ENCODE peak calls at places on chromosome 14, in nine cellular contexts. One of them, this sample, is unnamed.

GRCh38 chr14:101812071-101812470 is 50.6 kb downstream of the PPP2R5C start:
- DNase-seq in A673: no peak
- DNase-seq in SJSA1: no peak
- DNase-seq in heart right ventricle: peak; percentile 25
- DNase-seq in fibroblast of pulmonary artery: no peak
- DNase-seq in HS-5: no peak
- DNase-seq in GM23248: no peak
- DNase-seq in T-helper 2 cell: no peak
- DNase-seq in stimulated activated CD4-positive, alpha-beta T cell treated with anti-CD3 and anti-CD28 coated beads, Interleukin-4, amount 100 ng/mL, for 48 hours: no peak
- DNase-seq in this sample: no peak

GRCh38 chr14:100281286-100282082 is 24.8 kb downstream of the SLC25A29 start:
- DNase-seq in stimulated activated CD4-positive, alpha-beta T cell treated with anti-CD3 and anti-CD28 coated beads, Interleukin-4, amount 100 ng/mL, for 48 hours: no peak
- DNase-seq in heart right ventricle: no peak
- DNase-seq in SJSA1: no peak
- DNase-seq in T-helper 2 cell: no peak
- DNase-seq in GM23248: no peak
- DNase-seq in A673: no peak
- DNase-seq in fibroblast of pulmonary artery: no peak
- DNase-seq in HS-5: no peak
- DNase-seq in this sample: no peak

GRCh38 chr14:76753799-76754198 is 7.5 kb upstream of the VASH1 start:
- DNase-seq in GM23248: no peak
- DNase-seq in A673: no peak
- DNase-seq in SJSA1: no peak
- DNase-seq in HS-5: no peak
- DNase-seq in stimulated activated CD4-positive, alpha-beta T cell treated with anti-CD3 and anti-CD28 coated beads, Interleukin-4, amount 100 ng/mL, for 48 hours: no peak
- DNase-seq in heart right ventricle: no peak
- DNase-seq in T-helper 2 cell: no peak
- DNase-seq in fibroblast of pulmonary artery: no peak
- DNase-seq in this sample: no peak

GRCh38 chr14:64788706-64789105 is 84.5 kb downstream of the PLEKHG3 start:
- DNase-seq in fibroblast of pulmonary artery: peak; percentile 85
- DNase-seq in HS-5: peak; percentile 67
- DNase-seq in GM23248: peak; percentile 94
- DNase-seq in stimulated activated CD4-positive, alpha-beta T cell treated with anti-CD3 and anti-CD28 coated beads, Interleukin-4, amount 100 ng/mL, for 48 hours: no peak
- DNase-seq in A673: peak; percentile 23
- DNase-seq in heart right ventricle: no peak
- DNase-seq in T-helper 2 cell: no peak
- DNase-seq in SJSA1: no peak
- DNase-seq in this sample: no peak

GRCh38 chr14:26276757-26277156 is 321.1 kb downstream of the NOVA1 start:
- DNase-seq in GM23248: no peak
- DNase-seq in heart right ventricle: no peak
- DNase-seq in HS-5: no peak
- DNase-seq in T-helper 2 cell: no peak
- DNase-seq in fibroblast of pulmonary artery: no peak
- DNase-seq in SJSA1: no peak
- DNase-seq in A673: peak; percentile 62
- DNase-seq in stimulated activated CD4-positive, alpha-beta T cell treated with anti-CD3 and anti-CD28 coated beads, Interleukin-4, amount 100 ng/mL, for 48 hours: no peak
- DNase-seq in this sample: peak; percentile 3

GRCh38 chr14:72844528-72844927 is 49.4 kb downstream of the DPF3 start:
- DNase-seq in A673: no peak
- DNase-seq in HS-5: no peak
- DNase-seq in stimulated activated CD4-positive, alpha-beta T cell treated with anti-CD3 and anti-CD28 coated beads, Interleukin-4, amount 100 ng/mL, for 48 hours: no peak
- DNase-seq in fibroblast of pulmonary artery: no peak
- DNase-seq in SJSA1: no peak
- DNase-seq in heart right ventricle: no peak
- DNase-seq in GM23248: peak; percentile 58
- DNase-seq in T-helper 2 cell: no peak
- DNase-seq in this sample: no peak

GRCh38 chr14:86777950-86778602 is 1214.9 kb downstream of the GALC start:
- DNase-seq in HS-5: no peak
- DNase-seq in T-helper 2 cell: no peak
- DNase-seq in heart right ventricle: no peak
- DNase-seq in stimulated activated CD4-positive, alpha-beta T cell treated with anti-CD3 and anti-CD28 coated beads, Interleukin-4, amount 100 ng/mL, for 48 hours: no peak
- DNase-seq in SJSA1: no peak
- DNase-seq in A673: no peak
- DNase-seq in fibroblast of pulmonary artery: peak; percentile 81
- DNase-seq in GM23248: no peak
- DNase-seq in this sample: no peak

GRCh38 chr14:24067133-24068082 is 4.0 kb upstream of the CPNE6 start:
- DNase-seq in heart right ventricle: no peak
- DNase-seq in stimulated activated CD4-positive, alpha-beta T cell treated with anti-CD3 and anti-CD28 coated beads, Interleukin-4, amount 100 ng/mL, for 48 hours: no peak
- DNase-seq in T-helper 2 cell: no peak
- DNase-seq in A673: no peak
- DNase-seq in HS-5: no peak
- DNase-seq in fibroblast of pulmonary artery: no peak
- DNase-seq in GM23248: no peak
- DNase-seq in SJSA1: no peak
- DNase-seq in this sample: no peak

GRCh38 chr14:54444701-54445100 is 3.5 kb upstream of the CNIH1 start:
- DNase-seq in heart right ventricle: no peak
- DNase-seq in GM23248: peak; percentile 67
- DNase-seq in SJSA1: no peak
- DNase-seq in A673: no peak
- DNase-seq in HS-5: no peak
- DNase-seq in T-helper 2 cell: no peak
- DNase-seq in stimulated activated CD4-positive, alpha-beta T cell treated with anti-CD3 and anti-CD28 coated beads, Interleukin-4, amount 100 ng/mL, for 48 hours: no peak
- DNase-seq in fibroblast of pulmonary artery: no peak
- DNase-seq in this sample: no peak

GRCh38 chr14:98173291-98173690 is 1098.7 kb downstream of the BCL11B start:
- DNase-seq in SJSA1: no peak
- DNase-seq in HS-5: no peak
- DNase-seq in fibroblast of pulmonary artery: no peak
- DNase-seq in A673: no peak
- DNase-seq in GM23248: no peak
- DNase-seq in heart right ventricle: no peak
- DNase-seq in T-helper 2 cell: peak; percentile 87
- DNase-seq in stimulated activated CD4-positive, alpha-beta T cell treated with anti-CD3 and anti-CD28 coated beads, Interleukin-4, amount 100 ng/mL, for 48 hours: no peak
- DNase-seq in this sample: no peak

GRCh38 chr14:102805454-102805891 is 28.2 kb downstream of the TRAF3 start:
- DNase-seq in SJSA1: peak; percentile 71
- DNase-seq in stimulated activated CD4-positive, alpha-beta T cell treated with anti-CD3 and anti-CD28 coated beads, Interleukin-4, amount 100 ng/mL, for 48 hours: peak; percentile 42
- DNase-seq in GM23248: peak; percentile 79
- DNase-seq in T-helper 2 cell: peak; percentile 31
- DNase-seq in heart right ventricle: no peak
- DNase-seq in fibroblast of pulmonary artery: peak; percentile 34
- DNase-seq in A673: no peak
- DNase-seq in HS-5: no peak
- DNase-seq in this sample: peak; percentile 84

GRCh38 chr14:68210729-68211299 is 391.2 kb downstream of the RAD51B start:
- DNase-seq in T-helper 2 cell: peak; percentile 69
- DNase-seq in A673: no peak
- DNase-seq in fibroblast of pulmonary artery: peak; percentile 96
- DNase-seq in stimulated activated CD4-positive, alpha-beta T cell treated with anti-CD3 and anti-CD28 coated beads, Interleukin-4, amount 100 ng/mL, for 48 hours: no peak
- DNase-seq in SJSA1: peak; percentile 50
- DNase-seq in HS-5: peak; percentile 90
- DNase-seq in heart right ventricle: no peak
- DNase-seq in GM23248: peak; percentile 91
- DNase-seq in this sample: peak; percentile 87

GRCh38 chr14:65062096-65063075 is 39.9 kb downstream of the MAX start:
- DNase-seq in heart right ventricle: no peak
- DNase-seq in HS-5: no peak
- DNase-seq in T-helper 2 cell: no peak
- DNase-seq in fibroblast of pulmonary artery: no peak
- DNase-seq in stimulated activated CD4-positive, alpha-beta T cell treated with anti-CD3 and anti-CD28 coated beads, Interleukin-4, amount 100 ng/mL, for 48 hours: no peak
- DNase-seq in GM23248: peak; percentile 24
- DNase-seq in A673: no peak
- DNase-seq in SJSA1: no peak
- DNase-seq in this sample: no peak

GRCh38 chr14:104554608-104555401 is 24.8 kb upstream of the C14orf180 start:
- DNase-seq in stimulated activated CD4-positive, alpha-beta T cell treated with anti-CD3 and anti-CD28 coated beads, Interleukin-4, amount 100 ng/mL, for 48 hours: no peak
- DNase-seq in GM23248: peak; percentile 21
- DNase-seq in heart right ventricle: peak; percentile 6
- DNase-seq in HS-5: no peak
- DNase-seq in A673: no peak
- DNase-seq in fibroblast of pulmonary artery: no peak
- DNase-seq in SJSA1: no peak
- DNase-seq in T-helper 2 cell: no peak
- DNase-seq in this sample: no peak

GRCh38 chr14:29724991-29725390 is 202.7 kb downstream of the PRKD1 start:
- DNase-seq in HS-5: no peak
- DNase-seq in GM23248: peak; percentile 24
- DNase-seq in stimulated activated CD4-positive, alpha-beta T cell treated with anti-CD3 and anti-CD28 coated beads, Interleukin-4, amount 100 ng/mL, for 48 hours: no peak
- DNase-seq in fibroblast of pulmonary artery: peak; percentile 41
- DNase-seq in T-helper 2 cell: no peak
- DNase-seq in SJSA1: no peak
- DNase-seq in A673: no peak
- DNase-seq in heart right ventricle: no peak
- DNase-seq in this sample: peak; percentile 3

GRCh38 chr14:25698111-25698510 is 648.2 kb upstream of the STXBP6 start:
- DNase-seq in GM23248: no peak
- DNase-seq in stimulated activated CD4-positive, alpha-beta T cell treated with anti-CD3 and anti-CD28 coated beads, Interleukin-4, amount 100 ng/mL, for 48 hours: no peak
- DNase-seq in HS-5: no peak
- DNase-seq in T-helper 2 cell: no peak
- DNase-seq in fibroblast of pulmonary artery: no peak
- DNase-seq in A673: no peak
- DNase-seq in SJSA1: no peak
- DNase-seq in heart right ventricle: no peak
- DNase-seq in this sample: no peak

GRCh38 chr14:79254069-79254775 is 957.1 kb downstream of the DIO2 start:
- DNase-seq in HS-5: peak; percentile 15
- DNase-seq in SJSA1: no peak
- DNase-seq in stimulated activated CD4-positive, alpha-beta T cell treated with anti-CD3 and anti-CD28 coated beads, Interleukin-4, amount 100 ng/mL, for 48 hours: no peak
- DNase-seq in GM23248: peak; percentile 18
- DNase-seq in A673: no peak
- DNase-seq in T-helper 2 cell: no peak
- DNase-seq in heart right ventricle: no peak
- DNase-seq in fibroblast of pulmonary artery: peak; percentile 27
- DNase-seq in this sample: no peak

GRCh38 chr14:57692671-57693070 is 173.2 kb downstream of the SLC35F4 start:
- DNase-seq in heart right ventricle: no peak
- DNase-seq in HS-5: peak; percentile 22
- DNase-seq in fibroblast of pulmonary artery: peak; percentile 85
- DNase-seq in T-helper 2 cell: no peak
- DNase-seq in GM23248: peak; percentile 56
- DNase-seq in A673: peak; percentile 74
- DNase-seq in stimulated activated CD4-positive, alpha-beta T cell treated with anti-CD3 and anti-CD28 coated beads, Interleukin-4, amount 100 ng/mL, for 48 hours: no peak
- DNase-seq in SJSA1: no peak
- DNase-seq in this sample: peak; percentile 26

GRCh38 chr14:99232406-99233214 is 39.4 kb downstream of the BCL11B start:
- DNase-seq in T-helper 2 cell: no peak
- DNase-seq in A673: no peak
- DNase-seq in HS-5: no peak
- DNase-seq in SJSA1: no peak
- DNase-seq in GM23248: no peak
- DNase-seq in heart right ventricle: no peak
- DNase-seq in stimulated activated CD4-positive, alpha-beta T cell treated with anti-CD3 and anti-CD28 coated beads, Interleukin-4, amount 100 ng/mL, for 48 hours: no peak
- DNase-seq in fibroblast of pulmonary artery: no peak
- DNase-seq in this sample: no peak

GRCh38 chr14:67464856-67465255 is 23.7 kb downstream of the TMEM229B start:
- DNase-seq in T-helper 2 cell: no peak
- DNase-seq in A673: no peak
- DNase-seq in GM23248: no peak
- DNase-seq in fibroblast of pulmonary artery: no peak
- DNase-seq in heart right ventricle: no peak
- DNase-seq in HS-5: no peak
- DNase-seq in SJSA1: no peak
- DNase-seq in stimulated activated CD4-positive, alpha-beta T cell treated with anti-CD3 and anti-CD28 coated beads, Interleukin-4, amount 100 ng/mL, for 48 hours: no peak
- DNase-seq in this sample: no peak

GRCh38 chr14:57245941-57246340 is 22.8 kb downstream of the EXOC5 start:
- DNase-seq in A673: no peak
- DNase-seq in stimulated activated CD4-positive, alpha-beta T cell treated with anti-CD3 and anti-CD28 coated beads, Interleukin-4, amount 100 ng/mL, for 48 hours: no peak
- DNase-seq in SJSA1: no peak
- DNase-seq in HS-5: no peak
- DNase-seq in T-helper 2 cell: no peak
- DNase-seq in GM23248: peak; percentile 23
- DNase-seq in fibroblast of pulmonary artery: peak; percentile 7
- DNase-seq in heart right ventricle: no peak
- DNase-seq in this sample: no peak

GRCh38 chr14:71116206-71117122 is 209.2 kb downstream of the PCNX1 start:
- DNase-seq in heart right ventricle: no peak
- DNase-seq in fibroblast of pulmonary artery: no peak
- DNase-seq in HS-5: no peak
- DNase-seq in SJSA1: no peak
- DNase-seq in GM23248: no peak
- DNase-seq in stimulated activated CD4-positive, alpha-beta T cell treated with anti-CD3 and anti-CD28 coated beads, Interleukin-4, amount 100 ng/mL, for 48 hours: no peak
- DNase-seq in T-helper 2 cell: no peak
- DNase-seq in A673: no peak
- DNase-seq in this sample: no peak

GRCh38 chr14:60968099-60968498 is 12.8 kb downstream of the TRMT5 start:
- DNase-seq in SJSA1: no peak
- DNase-seq in HS-5: no peak
- DNase-seq in GM23248: no peak
- DNase-seq in A673: no peak
- DNase-seq in fibroblast of pulmonary artery: no peak
- DNase-seq in T-helper 2 cell: no peak
- DNase-seq in stimulated activated CD4-positive, alpha-beta T cell treated with anti-CD3 and anti-CD28 coated beads, Interleukin-4, amount 100 ng/mL, for 48 hours: no peak
- DNase-seq in heart right ventricle: no peak
- DNase-seq in this sample: no peak

GRCh38 chr14:50067723-50068495 is 48.5 kb downstream of the VCPKMT start:
- DNase-seq in fibroblast of pulmonary artery: peak; percentile 78
- DNase-seq in T-helper 2 cell: no peak
- DNase-seq in stimulated activated CD4-positive, alpha-beta T cell treated with anti-CD3 and anti-CD28 coated beads, Interleukin-4, amount 100 ng/mL, for 48 hours: no peak
- DNase-seq in A673: peak; percentile 57
- DNase-seq in SJSA1: peak; percentile 73
- DNase-seq in HS-5: no peak
- DNase-seq in GM23248: peak; percentile 77
- DNase-seq in heart right ventricle: no peak
- DNase-seq in this sample: no peak

GRCh38 chr14:67532998-67533753 is at the start of gene PLEKHH1:
- DNase-seq in GM23248: peak; percentile 87
- DNase-seq in HS-5: peak; percentile 18
- DNase-seq in T-helper 2 cell: peak; percentile 18
- DNase-seq in stimulated activated CD4-positive, alpha-beta T cell treated with anti-CD3 and anti-CD28 coated beads, Interleukin-4, amount 100 ng/mL, for 48 hours: peak; percentile 51
- DNase-seq in fibroblast of pulmonary artery: peak; percentile 61
- DNase-seq in A673: peak; percentile 87
- DNase-seq in SJSA1: peak; percentile 62
- DNase-seq in heart right ventricle: peak; percentile 79
- DNase-seq in this sample: peak; percentile 86

GRCh38 chr14:66709292-66709691 is 201.3 kb downstream of the GPHN start:
- DNase-seq in heart right ventricle: no peak
- DNase-seq in stimulated activated CD4-positive, alpha-beta T cell treated with anti-CD3 and anti-CD28 coated beads, Interleukin-4, amount 100 ng/mL, for 48 hours: no peak
- DNase-seq in HS-5: peak; percentile 26
- DNase-seq in T-helper 2 cell: no peak
- DNase-seq in fibroblast of pulmonary artery: peak; percentile 64
- DNase-seq in GM23248: peak; percentile 51
- DNase-seq in SJSA1: no peak
- DNase-seq in A673: peak; percentile 9
- DNase-seq in this sample: peak; percentile 91

GRCh38 chr14:98182385-98183055 is 1089.5 kb downstream of the BCL11B start:
- DNase-seq in HS-5: no peak
- DNase-seq in GM23248: peak; percentile 2
- DNase-seq in T-helper 2 cell: no peak
- DNase-seq in SJSA1: no peak
- DNase-seq in fibroblast of pulmonary artery: peak; percentile 8
- DNase-seq in heart right ventricle: no peak
- DNase-seq in A673: no peak
- DNase-seq in stimulated activated CD4-positive, alpha-beta T cell treated with anti-CD3 and anti-CD28 coated beads, Interleukin-4, amount 100 ng/mL, for 48 hours: peak; percentile 59
- DNase-seq in this sample: peak; percentile 23

This sample was measured in SW480.